ENCODE peak calls at places on chromosomes 4 and X, in five cellular contexts. N is transverse colon, S is GM23338, B is spleen, R is tibial nerve. L is an unnamed sample. For H3K36me3, the result is how much of the 10 kb centered on the place peaks cover.

GRCh38 chr4:41280010-41280409 is 23.3 kb downstream of the UCHL1 start:
- DNase-seq in B (no peak), N (no peak), S (no peak), R (no peak), L (no peak)

GRCh38 chr4:38567448-38567847 is 96.6 kb upstream of the KLF3 start:
- DNase-seq in R (no peak), S (no peak), N (no peak), B (no peak), L (no peak)

GRCh38 chr4:126839066-126839465 is 793.7 kb upstream of the INTU start:
- DNase-seq in R (no peak), S (no peak), B (no peak), N (no peak), L (no peak)

GRCh38 chr4:53591372-53591892 is at the start of gene LNX1:
- DNase-seq in R (no peak), N (peak), B (no peak), S (peak), L (no peak)

GRCh38 chr4:70746179-70746839 is 24.5 kb downstream of the RUFY3 start:
- DNase-seq in N (no peak), B (no peak), R (no peak), S (no peak), L (no peak)

GRCh38 chr4:94364527-94364926 is 21.9 kb upstream of the HPGDS start:
- DNase-seq in R (no peak), N (no peak), B (no peak), S (no peak), L (no peak)

GRCh38 chr4:64158648-64159326 is 250.5 kb downstream of the TECRL start:
- DNase-seq in S (peak), N (peak), B (no peak), R (peak), L (no peak)

GRCh38 chrX:3262906-3263305 is 83.5 kb downstream of the MXRA5 start:
- DNase-seq in S (no peak), N (no peak), R (no peak), B (no peak), L (no peak)

GRCh38 chrX:55336176-55336575 is 71.5 kb upstream of the PAGE3 start:
- DNase-seq in N (no peak), S (no peak), R (no peak), B (no peak), L (no peak)

GRCh38 chr4:79176351-79176750 is 149.5 kb downstream of the NAA11 start:
- DNase-seq in B (no peak), R (no peak), S (no peak), N (no peak), L (no peak)

GRCh38 chr4:150217192-150217591 is 138.9 kb downstream of the DCLK2 start:
- DNase-seq in B (no peak), R (no peak), S (peak), N (no peak), L (no peak)

GRCh38 chrX:115499112-115499805 is 61.7 kb upstream of the PLS3 start:
- DNase-seq in B (no peak), N (no peak), S (no peak), R (no peak), L (no peak)

GRCh38 chr4:54091637-54092404 is 8.1 kb upstream of the GSX2 start:
- DNase-seq in S (peak), N (peak), B (peak), R (peak), L (peak)

GRCh38 chrX:43349363-43349762 is 306.7 kb upstream of the MAOA start:
- DNase-seq in S (peak), R (no peak), B (peak), N (peak), L (no peak)

GRCh38 chrX:16240231-16240905 is 73.1 kb downstream of the MAGEB17 start:
- DNase-seq in S (no peak), B (no peak), N (no peak), R (no peak), L (no peak)

GRCh38 chr4:89283226-89283974 is 24.2 kb downstream of the GPRIN3 start:
- DNase-seq in R (no peak), N (peak), S (no peak), B (no peak), L (peak)

GRCh38 chr4:102263024-102263787 is 82.1 kb downstream of the SLC39A8 start:
- DNase-seq in S (peak), B (no peak), R (no peak), N (no peak), L (peak)

GRCh38 chr4:102606261-102606660 is 105.1 kb downstream of the NFKB1 start:
- DNase-seq in B (no peak), R (no peak), N (no peak), S (no peak), L (no peak)

GRCh38 chrX:150547511-150548115 is 20.8 kb upstream of the MTM1 start:
- DNase-seq in B (peak), N (peak), S (peak), R (peak), L (no peak)

GRCh38 chrX:101450951-101451350 is 34.3 kb upstream of the ARMCX4 start:
- DNase-seq in B (no peak), R (no peak), S (no peak), N (no peak), L (no peak)

GRCh38 chrX:19824603-19825002 is 62.8 kb downstream of the SH3KBP1 start:
- DNase-seq in B (no peak), N (no peak), S (no peak), R (no peak), L (peak)

GRCh38 chrX:132426695-132427281 is 62.0 kb downstream of the MBNL3 start:
- DNase-seq in S (no peak), R (no peak), B (no peak), N (no peak), L (no peak)

GRCh38 chr4:81198151-81198550 is 16.9 kb downstream of the PRKG2 start:
- DNase-seq in R (no peak), S (no peak), N (no peak), B (no peak), L (no peak)

GRCh38 chr4:128353791-128354190 is 66.2 kb upstream of the PGRMC2 start:
- DNase-seq in B (no peak), R (no peak), N (no peak), S (no peak), L (no peak)

GRCh38 chr4:4712800-4713528 is 146.5 kb upstream of the MSX1 start:
- DNase-seq in B (no peak), R (no peak), N (no peak), S (peak), L (no peak)

GRCh38 chr4:100075486-100076270 is 114.6 kb downstream of the DDIT4L start:
- DNase-seq in N (no peak), B (no peak), R (no peak), S (no peak), L (no peak)

DNA sequence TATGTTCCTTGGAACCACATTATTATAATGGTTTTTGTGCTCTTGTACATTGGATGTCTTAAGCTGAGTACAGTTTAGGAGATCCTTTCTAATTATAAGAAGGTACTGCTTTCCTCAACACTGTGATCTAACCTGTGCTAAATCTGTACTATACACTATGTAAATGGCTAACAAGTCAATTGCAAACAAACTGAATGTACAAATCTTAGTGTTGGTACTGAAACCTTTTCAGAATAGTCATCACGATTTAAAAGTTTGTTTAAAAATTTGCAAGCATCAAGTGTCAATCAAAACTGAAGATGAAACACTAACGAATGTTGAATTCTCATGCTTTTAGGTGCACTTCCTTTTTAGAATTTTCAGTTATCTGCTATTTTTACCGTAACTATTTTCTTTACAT is 2090.4 kb upstream of the TENM3 start:
- DNase-seq in N (no peak), S (no peak), B (no peak), R (no peak), L (no peak)
- H3K4me3 ChIP-seq in N (no peak), S (no peak), B (no peak), R (no peak), L (no peak)

GRCh38 chr4:152807294-152807829 is 27.6 kb downstream of the ARFIP1 start:
- DNase-seq in R (no peak), S (no peak), N (no peak), B (no peak), L (no peak)

GRCh38 chr4:152803541-152803940 is 23.8 kb downstream of the ARFIP1 start:
- DNase-seq in R (no peak), S (no peak), B (no peak), N (no peak), L (no peak)

GRCh38 chr4:152806492-152807125 is 26.9 kb downstream of the ARFIP1 start:
- DNase-seq in B (no peak), R (no peak), S (no peak), N (no peak), L (no peak)

GRCh38 chr4:152805071-152805650 is 25.4 kb downstream of the ARFIP1 start:
- DNase-seq in N (no peak), S (no peak), R (no peak), B (no peak), L (no peak)

GRCh38 chr4:152805818-152806217 is 26.1 kb downstream of the ARFIP1 start:
- DNase-seq in S (no peak), R (no peak), N (no peak), B (no peak), L (no peak)
- H3K27ac ChIP-seq in S (peak), R (peak), N (no peak), B (no peak), L (no peak)

DNA sequence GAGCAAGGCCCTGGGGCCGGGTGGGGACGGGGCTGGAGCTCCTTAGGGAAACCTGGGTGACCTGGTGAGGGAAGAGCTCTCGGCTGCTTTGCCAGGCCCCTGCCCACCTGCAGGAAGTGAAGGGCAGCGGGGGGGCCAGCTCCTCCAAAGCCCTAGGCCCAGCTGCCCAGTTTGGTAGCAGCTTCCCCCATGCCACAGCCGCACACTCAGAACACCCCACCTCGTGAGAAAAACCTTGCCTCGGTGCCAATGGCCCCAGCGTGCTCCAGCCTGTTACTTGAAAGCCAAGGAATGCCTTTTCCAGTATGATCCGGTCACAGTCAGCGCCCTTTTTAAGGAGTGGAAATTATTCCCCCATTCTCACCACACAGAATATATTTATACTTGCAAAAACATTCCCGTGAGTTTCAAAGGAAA is 38.3 kb downstream of the ACOX3 start:
- DNase-seq in R (no peak), N (no peak), S (no peak), B (no peak), L (no peak)
- H3K36me3 ChIP-seq in R (under half), N (under half), S (under half), B (under half), L (under half)

GRCh38 chr4:174263445-174263736 is 20.1 kb downstream of the FBXO8 start:
- DNase-seq in N (no peak), S (no peak), B (no peak), R (no peak), L (no peak)
- H3K4me3 ChIP-seq in N (no peak), S (no peak), B (no peak), R (no peak), L (no peak)

DNA sequence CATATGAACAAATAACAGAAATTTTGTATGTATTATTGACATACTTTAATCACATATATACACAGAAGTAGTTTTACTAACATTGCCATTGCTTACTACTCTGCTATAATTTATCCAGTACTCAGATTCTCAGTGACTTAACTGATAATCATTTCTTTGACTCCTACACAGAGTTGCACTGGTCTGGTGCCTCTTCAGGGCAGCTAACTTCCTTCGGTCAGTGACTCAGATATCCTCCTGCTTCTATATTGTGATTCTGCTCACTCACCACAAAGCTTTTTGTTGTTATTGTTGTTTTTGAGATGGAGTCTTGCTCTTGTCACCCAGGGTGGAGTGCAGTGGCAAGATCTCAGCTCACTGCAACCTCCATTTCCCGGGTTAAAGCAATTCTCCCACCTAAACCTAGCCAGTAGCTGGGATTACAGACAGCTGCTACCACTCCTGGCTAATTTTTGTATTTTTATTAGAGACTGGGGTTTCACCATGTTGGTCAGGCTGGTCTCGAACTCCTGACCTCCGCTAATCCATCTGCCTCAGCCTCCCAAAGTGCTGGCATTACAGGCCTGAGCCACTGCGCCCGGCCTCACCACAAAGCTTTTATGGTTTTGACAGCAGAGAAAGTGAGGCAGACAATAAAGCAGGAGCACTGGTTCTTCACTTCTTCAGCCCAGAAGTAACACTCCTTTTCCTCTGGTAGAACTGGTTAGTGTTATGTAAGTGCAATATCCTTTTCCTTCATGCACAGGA is 499.3 kb downstream of the EPHA5 start:
- DNase-seq in B (no peak), R (no peak), S (no peak), N (no peak), L (no peak)
- H3K27ac ChIP-seq in B (no peak), R (no peak), S (no peak), N (no peak), L (no peak)

GRCh38 chr4:156111706-156112105 is 158.0 kb upstream of the CTSO start:
- DNase-seq in N (no peak), S (peak), R (no peak), B (no peak), L (no peak)
- H3K36me3 ChIP-seq in N (under half), S (under half), R (under half), B (under half), L (under half)

DNA sequence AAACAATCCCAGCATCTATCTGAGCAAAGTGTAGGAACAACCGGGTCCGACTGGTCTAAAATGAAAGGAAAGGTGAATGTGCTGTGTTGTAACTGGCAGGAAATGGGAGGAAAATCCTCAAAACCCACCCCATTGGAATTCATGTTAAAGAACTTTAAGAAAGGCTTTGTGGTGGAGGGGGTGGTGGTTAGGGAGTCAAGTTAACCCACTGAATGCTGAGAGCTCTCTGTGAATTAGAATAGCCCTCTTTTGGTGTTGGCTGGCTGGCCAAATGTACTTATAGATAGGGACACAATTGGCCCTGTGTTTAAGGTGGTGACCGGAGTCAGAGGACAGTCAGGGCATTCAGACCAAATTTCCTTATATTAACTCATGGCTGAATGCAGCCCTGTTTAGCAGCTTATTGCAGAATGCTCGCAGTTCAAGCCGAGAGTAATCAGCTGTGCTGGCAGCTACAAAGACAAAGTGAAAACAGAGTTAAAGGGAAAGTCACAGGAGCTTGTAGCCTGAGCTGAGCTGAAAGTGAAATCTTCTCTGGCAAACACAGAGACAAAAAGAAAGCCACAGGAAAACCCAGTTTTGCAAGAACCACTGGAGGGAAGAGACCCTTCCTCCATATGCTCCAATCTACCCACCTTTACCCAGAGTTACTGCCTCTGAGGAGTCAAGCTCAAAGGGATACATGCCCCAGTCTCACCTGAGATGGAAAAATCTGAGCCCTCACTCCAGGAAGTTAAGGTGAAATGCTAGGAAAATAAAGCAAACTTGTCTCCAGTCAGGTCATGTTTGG is 38.5 kb upstream of the UGT2B7 start:
- DNase-seq in N (no peak), B (no peak), R (no peak), S (peak), L (no peak)
- H3K4me3 ChIP-seq in N (no peak), B (no peak), R (no peak), S (peak), L (no peak)

GRCh38 chr4:7360802-7361201 is 73.9 kb downstream of the PSAPL1 start:
- DNase-seq in R (no peak), N (no peak), S (no peak), B (no peak), L (no peak)

GRCh38 chr4:7357296-7357680 is 77.4 kb downstream of the PSAPL1 start:
- DNase-seq in S (no peak), R (no peak), B (no peak), N (no peak), L (no peak)

GRCh38 chr4:7361256-7361655 is 73.5 kb downstream of the PSAPL1 start:
- DNase-seq in N (no peak), B (no peak), R (no peak), S (no peak), L (no peak)

GRCh38 chr4:7358100-7358735 is 76.5 kb downstream of the PSAPL1 start:
- DNase-seq in N (no peak), R (no peak), S (no peak), B (no peak), L (no peak)

DNA sequence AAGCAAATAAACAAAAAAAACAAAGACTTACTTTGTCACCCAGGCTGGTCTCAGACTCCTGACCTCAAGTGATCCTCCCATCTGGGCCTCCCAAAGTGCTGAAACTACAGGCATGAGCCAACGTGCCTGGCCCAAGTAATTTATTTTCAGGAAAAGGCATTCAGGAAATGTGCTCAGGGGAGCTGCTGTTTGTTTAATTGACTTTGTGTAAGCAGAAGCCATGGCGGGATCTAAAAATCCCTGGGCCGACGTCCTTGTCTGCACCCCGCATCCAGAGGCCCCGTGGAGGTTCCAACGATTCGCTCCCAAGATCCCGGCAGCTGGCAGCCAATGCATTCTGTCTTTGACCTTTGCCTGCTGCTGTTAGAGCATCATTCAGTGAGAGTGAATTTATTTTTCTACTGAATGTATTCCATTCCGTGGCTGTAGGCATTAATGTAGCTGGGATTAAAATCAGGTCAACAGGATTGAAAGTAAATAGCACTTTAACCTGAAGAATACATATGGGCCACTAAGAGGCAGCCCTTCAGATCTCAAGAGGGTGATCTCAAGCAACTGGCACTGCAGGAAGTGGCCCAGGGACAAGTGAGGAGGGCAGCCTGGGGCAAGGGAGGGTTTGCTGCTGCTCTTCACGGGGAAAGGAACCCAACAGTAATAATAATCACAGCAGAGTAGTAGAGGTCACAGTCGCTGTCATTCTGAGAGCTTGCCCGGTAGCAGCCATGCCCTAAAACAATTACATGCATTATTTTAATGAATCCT is 75.2 kb downstream of the PSAPL1 start:
- DNase-seq in N (no peak), R (no peak), S (no peak), B (no peak), L (no peak)
- H3K27ac ChIP-seq in N (no peak), R (no peak), S (no peak), B (no peak), L (no peak)

GRCh38 chrX:302975-303374 is 15.6 kb downstream of the GTPBP6 start:
- DNase-seq in N (no peak), R (no peak), B (peak), S (no peak), L (peak)
- H3K36me3 ChIP-seq in N (under half), R (under half), B (under half), S (half or more), L (under half)